ENCODE peak calls at places on chromosomes 12 and 14, in ten cellular contexts. G, C, M, A, S, J, Q, K, D and T are unnamed samples.

GRCh38 chr14:23269193-23269592 is 16.7 kb downstream of the HOMEZ start:
- DNase-seq in G (no peak), C (no peak), M (no peak), A (no peak), S (no peak), J (no peak), Q (no peak), K (no peak), D (no peak), T (no peak)

GRCh38 chr12:108838194-108839010 is 19.0 kb downstream of the SSH1 start:
- DNase-seq in G (peak; percentile 67), C (peak; percentile 35), M (peak; percentile 55), A (peak; percentile 91), S (peak; percentile 26), J (no peak), Q (peak; percentile 71), K (peak; percentile 95), D (peak; percentile 97), T (no peak)

GRCh38 chr14:105023791-105024480 is 3.1 kb upstream of the CDCA4 start:
- DNase-seq in G (no peak), C (no peak), M (no peak), A (no peak), S (no peak), J (no peak), Q (no peak), K (peak; percentile 79), D (peak; percentile 18), T (no peak)

GRCh38 chr14:99260652-99261551 is 11.1 kb downstream of the BCL11B start:
- DNase-seq in G (no peak), C (no peak), M (no peak), A (no peak), S (peak; percentile 73), J (no peak), Q (peak; percentile 75), K (no peak), D (no peak), T (no peak)

GRCh38 chr14:31388687-31389413 is 31.5 kb downstream of the HEATR5A start:
- DNase-seq in G (no peak), C (no peak), M (no peak), A (no peak), S (no peak), J (peak; percentile 83), Q (no peak), K (no peak), D (no peak), T (no peak)

GRCh38 chr14:58824106-58824505 is 186.3 kb downstream of the DACT1 start:
- DNase-seq in G (no peak), C (no peak), M (no peak), A (no peak), S (no peak), J (peak; percentile 84), Q (no peak), K (no peak), D (no peak), T (no peak)

GRCh38 chr14:68939893-68940613 is 39.0 kb downstream of the ACTN1 start:
- DNase-seq in G (no peak), C (no peak), M (no peak), A (peak; percentile 66), S (no peak), J (peak; percentile 90), Q (no peak), K (peak; percentile 83), D (no peak), T (no peak)

GRCh38 chr14:29927596-29928341 is at the start of gene PRKD1:
- DNase-seq in G (no peak), C (no peak), M (peak; percentile 93), A (peak; percentile 88), S (no peak), J (no peak), Q (no peak), K (no peak), D (no peak), T (no peak)

GRCh38 chr14:76998777-76999366 is 29.6 kb downstream of the IRF2BPL start:
- DNase-seq in G (no peak), C (no peak), M (no peak), A (no peak), S (no peak), J (no peak), Q (no peak), K (no peak), D (no peak), T (no peak)

GRCh38 chr14:83520837-83521236 is 1987.2 kb upstream of the SEL1L start:
- DNase-seq in G (no peak), C (no peak), M (no peak), A (no peak), S (no peak), J (no peak), Q (no peak), K (no peak), D (no peak), T (no peak)

GRCh38 chr12:65958456-65958855 is 134.2 kb downstream of the HMGA2 start:
- DNase-seq in G (no peak), C (no peak), M (no peak), A (no peak), S (no peak), J (peak; percentile 71), Q (no peak), K (no peak), D (no peak), T (no peak)

GRCh38 chr12:2833327-2833726 is 1.5 kb downstream of the NRIP2 start:
- DNase-seq in G (no peak), C (no peak), M (no peak), A (no peak), S (no peak), J (no peak), Q (no peak), K (no peak), D (no peak), T (no peak)

DNA sequence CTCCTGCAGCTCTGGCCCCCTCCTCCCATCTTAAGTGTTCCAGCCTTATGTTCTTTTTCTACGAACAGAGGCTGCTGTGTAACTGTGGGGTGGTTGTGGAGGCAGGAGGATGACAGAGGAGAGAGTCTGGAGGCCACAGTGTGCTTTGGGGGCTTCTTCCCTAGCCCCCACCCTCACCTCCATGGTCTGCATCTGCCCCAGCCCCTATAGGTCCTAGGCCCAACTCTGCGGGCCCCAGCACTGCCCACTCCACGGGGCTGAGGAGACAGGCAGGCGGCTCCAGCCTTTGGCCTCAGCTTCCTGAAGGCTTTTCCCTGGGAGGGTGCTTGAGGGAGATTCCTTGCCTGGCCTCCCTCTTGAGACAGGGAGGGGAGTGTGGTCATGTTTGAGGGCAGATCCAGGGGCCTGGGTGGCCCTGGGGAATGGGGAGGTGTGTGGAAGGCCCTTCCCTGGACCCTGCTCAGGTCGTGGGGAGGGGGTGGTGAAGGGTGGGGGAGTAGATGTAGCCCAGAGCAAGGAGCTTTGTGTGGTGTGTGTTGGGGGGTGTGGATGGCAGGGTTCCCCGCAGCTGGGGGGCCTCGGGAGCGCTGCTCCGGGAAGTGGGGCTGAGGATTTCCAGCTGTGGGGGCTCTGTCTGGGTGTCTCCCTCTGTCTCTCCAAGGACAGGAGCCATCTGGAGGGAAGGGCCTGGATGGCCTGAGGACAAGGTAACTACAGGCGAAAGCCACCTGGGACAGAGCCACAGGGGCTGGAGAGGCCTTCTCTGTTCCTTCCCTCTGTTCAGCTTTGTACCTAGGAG is 1.1 kb downstream of the SMIM41 start:
- DNase-seq in G (no peak), C (no peak), M (peak; percentile 76), A (no peak), S (no peak), J (no peak), Q (no peak), K (no peak), D (no peak), T (no peak)
- H3K27ac ChIP-seq in G (peak overlapping the region; percentile 58), C (no peak overlapping the region), M (peak overlapping the region; percentile 78), A (no peak overlapping the region), S (no peak overlapping the region), J (no peak overlapping the region), Q (no peak overlapping the region), K (no peak overlapping the region), D (no peak overlapping the region), T (peak overlapping the region; percentile 45)

GRCh38 chr12:51460519-51460918 is 35.9 kb downstream of the SLC4A8 start:
- DNase-seq in G (no peak), C (no peak), M (no peak), A (no peak), S (no peak), J (no peak), Q (no peak), K (no peak), D (no peak), T (no peak)

GRCh38 chr12:51458635-51459034 is 34.0 kb downstream of the SLC4A8 start:
- DNase-seq in G (no peak), C (no peak), M (no peak), A (no peak), S (no peak), J (no peak), Q (no peak), K (no peak), D (no peak), T (no peak)
- H3K27ac ChIP-seq in G (no peak overlapping the region), C (no peak overlapping the region), M (no peak overlapping the region), A (no peak overlapping the region), S (no peak overlapping the region), J (no peak overlapping the region), Q (no peak overlapping the region), K (no peak overlapping the region), D (no peak overlapping the region), T (no peak overlapping the region)

GRCh38 chr14:50345891-50346422 is 33.8 kb downstream of the DMAC2L start:
- DNase-seq in G (no peak), C (no peak), M (no peak), A (no peak), S (no peak), J (no peak), Q (no peak), K (no peak), D (no peak), T (no peak)
- H3K27ac ChIP-seq in G (no peak overlapping the region), C (no peak overlapping the region), M (no peak overlapping the region), A (no peak overlapping the region), S (no peak overlapping the region), J (no peak overlapping the region), Q (no peak overlapping the region), K (no peak overlapping the region), D (no peak overlapping the region), T (no peak overlapping the region)

DNA sequence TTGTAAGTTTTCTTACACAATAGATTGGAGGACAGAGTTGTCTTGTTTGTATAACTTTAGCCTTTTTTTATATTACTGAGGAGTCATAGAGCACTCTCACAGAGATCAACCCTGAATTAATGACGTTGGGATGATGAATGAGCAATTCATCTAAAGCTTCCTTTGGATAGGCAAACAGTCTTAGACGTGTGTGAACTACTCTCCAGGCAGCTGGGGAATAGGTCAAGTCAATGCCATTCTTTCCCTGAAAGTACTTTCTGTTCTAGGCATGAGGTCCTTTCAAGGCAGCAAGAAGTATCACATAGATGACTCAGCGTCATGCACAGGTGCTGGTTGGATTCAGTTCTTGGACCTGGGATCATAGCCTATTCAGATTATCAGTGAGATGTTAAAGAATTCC is 369.1 kb upstream of the NOVA1 start:
- DNase-seq in G (no peak), C (no peak), M (no peak), A (no peak), S (no peak), J (no peak), Q (no peak), K (peak; percentile 10), D (no peak), T (no peak)
- H3K27ac ChIP-seq in G (no peak overlapping the region), C (no peak overlapping the region), M (no peak overlapping the region), A (no peak overlapping the region), S (no peak overlapping the region), J (no peak overlapping the region), Q (no peak overlapping the region), K (no peak overlapping the region), D (no peak overlapping the region), T (no peak overlapping the region)

DNA sequence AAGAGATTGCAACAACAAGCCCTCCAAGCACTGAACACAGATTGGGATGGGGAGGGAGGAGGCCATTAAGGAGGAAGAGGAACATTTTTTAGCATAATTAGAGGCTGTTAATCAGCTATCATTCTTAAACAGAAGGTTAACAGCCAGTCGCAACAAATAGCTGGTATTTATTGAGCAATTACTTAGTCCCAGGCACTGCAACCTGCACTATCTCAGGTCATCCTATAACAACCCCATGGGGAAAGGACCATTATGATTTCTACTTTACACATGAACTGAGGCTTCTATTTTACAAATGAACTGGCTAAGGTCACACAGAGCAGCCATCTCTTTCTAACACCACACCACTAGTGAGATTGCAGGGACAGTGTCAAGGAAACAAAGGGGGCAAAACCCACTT is 10.4 kb downstream of the RAB35 start:
- DNase-seq in G (no peak), C (no peak), M (no peak), A (no peak), S (no peak), J (no peak), Q (no peak), K (no peak), D (no peak), T (no peak)
- H3K27ac ChIP-seq in G (no peak overlapping the region), C (no peak overlapping the region), M (no peak overlapping the region), A (no peak overlapping the region), S (no peak overlapping the region), J (no peak overlapping the region), Q (no peak overlapping the region), K (no peak overlapping the region), D (no peak overlapping the region), T (no peak overlapping the region)